ENCODE peak calls at places on chromosomes 16 and 17, in four cellular contexts. P, E, T and L are unnamed samples.

GRCh38 chr17:43517615-43518386 is 28.3 kb downstream of the ETV4 start:
- DNase-seq in E (no peak), P (peak; percentile 17), T (peak; percentile 56), L (peak; percentile 58)

GRCh38 chr17:19486351-19487008 is 47.2 kb upstream of the SLC47A1 start:
- DNase-seq in E (no peak), T (no peak), P (no peak), L (no peak)

GRCh38 chr17:58587713-58588117 is 73.3 kb upstream of the MTMR4 start:
- DNase-seq in P (no peak), T (peak; percentile 29), E (no peak), L (peak; percentile 42)

GRCh38 chr17:59311051-59311468 is 20.4 kb upstream of the YPEL2 start:
- DNase-seq in T (peak; percentile 59), P (no peak), E (no peak), L (peak; percentile 42)

GRCh38 chr17:13642188-13642587 is 40.5 kb upstream of the HS3ST3A1 start:
- DNase-seq in E (no peak), T (peak; percentile 57), P (no peak), L (no peak)

GRCh38 chr16:77613115-77613514 is 109.2 kb upstream of the NUDT7 start:
- DNase-seq in E (no peak), P (no peak), T (no peak), L (no peak)

GRCh38 chr17:58229881-58230280 is 8.5 kb upstream of the LPO start:
- DNase-seq in P (no peak), E (no peak), T (no peak), L (no peak)

GRCh38 chr16:62205459-62205858 is 169.2 kb upstream of the CDH8 start:
- DNase-seq in P (no peak), T (no peak), E (no peak), L (no peak)

GRCh38 chr17:78324391-78325075 is 35.3 kb downstream of the SOCS3 start:
- DNase-seq in E (no peak), T (peak; percentile 91), P (no peak), L (peak; percentile 93)

GRCh38 chr17:17204041-17204591 is 2.0 kb downstream of the PLD6 start:
- DNase-seq in T (no peak), E (no peak), P (no peak), L (no peak)

GRCh38 chr17:1894753-1895339 is 65.0 kb downstream of the RPA1 start:
- DNase-seq in E (no peak), T (no peak), P (no peak), L (no peak)

GRCh38 chr17:1898872-1899271 is 69.1 kb downstream of the RPA1 start:
- DNase-seq in T (no peak), P (no peak), E (no peak), L (no peak)

GRCh38 chr17:1898332-1898731 is 68.5 kb downstream of the RPA1 start:
- DNase-seq in P (no peak), T (no peak), E (no peak), L (no peak)

GRCh38 chr17:1896243-1897163 is 66.7 kb downstream of the RPA1 start:
- DNase-seq in T (no peak), P (no peak), E (no peak), L (no peak)

DNA sequence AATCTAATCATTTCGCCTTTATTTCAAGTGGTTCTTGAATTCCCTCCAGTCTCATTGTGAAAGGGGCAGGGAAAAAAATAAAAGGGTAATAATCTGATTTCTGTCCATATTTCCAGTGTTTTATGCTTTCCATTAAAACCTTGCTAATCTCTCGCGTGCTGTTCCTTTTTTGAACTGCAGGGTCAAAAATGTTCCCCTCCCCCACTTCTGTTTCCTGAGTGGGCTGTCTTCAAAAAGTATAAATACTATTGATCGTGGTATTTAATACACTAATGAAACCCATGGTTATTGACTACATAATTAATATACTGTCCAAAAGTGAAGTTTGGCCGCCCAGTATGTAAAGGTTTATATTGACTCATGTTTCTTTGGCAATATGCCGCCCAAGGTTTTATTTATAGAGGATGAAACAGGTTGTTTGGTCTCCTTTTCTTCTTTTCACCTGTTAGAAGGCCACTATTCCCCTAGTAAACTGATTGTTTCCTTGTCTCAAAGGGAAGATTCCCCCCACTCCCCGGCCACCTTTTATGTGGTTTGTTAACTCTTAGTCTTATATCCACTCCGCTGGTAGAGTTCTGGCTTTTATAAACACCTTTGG is 69.7 kb downstream of the RPA1 start:
- DNase-seq in P (no peak), T (no peak), E (no peak), L (no peak)
- TF ChIP-seq CTCF in P (peak; percentile 25), T (peak; percentile 32), E (no peak), L (no peak)

GRCh38 chr17:48351916-48352332 is 78.1 kb downstream of the SKAP1 start:
- DNase-seq in P (no peak), T (peak; percentile 59), E (no peak), L (peak; percentile 71)
- TF ChIP-seq CTCF in P (peak; percentile 47), T (peak; percentile 73), E (peak; percentile 72), L (peak; percentile 54)

DNA sequence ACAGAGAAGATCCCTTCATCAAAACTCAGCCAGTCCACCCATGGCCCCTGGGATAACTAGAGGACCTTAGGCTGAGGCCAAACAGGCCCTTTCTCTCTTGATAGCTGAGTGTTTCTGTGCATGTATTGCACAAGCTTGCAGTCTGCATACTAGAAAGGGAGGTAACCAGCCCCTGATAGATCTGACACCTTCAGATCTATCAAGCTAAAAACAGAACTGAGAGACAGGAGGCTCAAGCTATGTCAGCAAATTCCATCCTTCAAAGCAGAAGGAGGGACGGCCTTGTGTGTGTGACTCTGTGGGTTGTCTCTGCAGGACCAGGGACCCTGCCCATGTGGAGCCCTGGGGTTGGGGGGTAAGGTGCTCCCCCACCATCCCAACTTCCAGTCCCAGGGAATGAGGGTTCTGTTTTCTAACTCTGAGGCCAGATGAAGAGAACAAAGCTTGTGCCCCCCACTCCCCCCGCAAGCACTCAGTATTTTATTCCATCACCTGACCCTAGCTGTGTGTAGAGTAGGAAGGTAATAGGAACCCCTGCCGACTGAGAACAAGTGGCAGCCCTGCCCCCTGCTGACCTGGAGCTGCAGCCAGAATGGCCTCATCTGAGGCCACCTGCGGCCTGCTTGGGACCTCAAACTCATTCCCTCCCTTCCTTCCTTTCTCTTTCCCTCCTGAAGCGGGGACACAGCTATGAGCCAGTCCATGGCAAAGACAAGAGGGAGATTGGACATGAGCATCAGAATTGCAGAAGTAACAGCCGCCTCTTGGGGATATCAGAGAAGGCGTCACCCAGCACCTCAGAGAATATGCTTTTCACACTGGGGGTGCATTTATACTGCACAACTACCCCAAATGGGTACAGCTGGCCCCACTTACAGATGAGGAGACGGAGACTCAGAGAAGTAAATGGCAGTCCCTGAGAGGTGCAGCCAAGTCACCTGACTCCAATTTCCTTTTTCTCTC is 63.7 kb downstream of the SMPD3 start:
- DNase-seq in P (no peak), E (no peak), T (no peak), L (no peak)
- TF ChIP-seq CTCF in P (no peak), E (no peak), T (no peak), L (no peak)

GRCh38 chr17:47895856-47896671 is at the start of gene SP2:
- DNase-seq in P (peak; percentile 100), T (peak; percentile 100), E (peak; percentile 98), L (peak; percentile 100)
- TF ChIP-seq CTCF in P (no peak), T (no peak), E (no peak), L (no peak)

GRCh38 chr17:62692721-62693431 is 65.4 kb downstream of the MRC2 start:
- DNase-seq in T (peak; percentile 30), P (no peak), E (no peak), L (no peak)
- TF ChIP-seq CTCF in T (peak; percentile 58), P (peak; percentile 57), E (peak; percentile 26), L (peak; percentile 66)

DNA sequence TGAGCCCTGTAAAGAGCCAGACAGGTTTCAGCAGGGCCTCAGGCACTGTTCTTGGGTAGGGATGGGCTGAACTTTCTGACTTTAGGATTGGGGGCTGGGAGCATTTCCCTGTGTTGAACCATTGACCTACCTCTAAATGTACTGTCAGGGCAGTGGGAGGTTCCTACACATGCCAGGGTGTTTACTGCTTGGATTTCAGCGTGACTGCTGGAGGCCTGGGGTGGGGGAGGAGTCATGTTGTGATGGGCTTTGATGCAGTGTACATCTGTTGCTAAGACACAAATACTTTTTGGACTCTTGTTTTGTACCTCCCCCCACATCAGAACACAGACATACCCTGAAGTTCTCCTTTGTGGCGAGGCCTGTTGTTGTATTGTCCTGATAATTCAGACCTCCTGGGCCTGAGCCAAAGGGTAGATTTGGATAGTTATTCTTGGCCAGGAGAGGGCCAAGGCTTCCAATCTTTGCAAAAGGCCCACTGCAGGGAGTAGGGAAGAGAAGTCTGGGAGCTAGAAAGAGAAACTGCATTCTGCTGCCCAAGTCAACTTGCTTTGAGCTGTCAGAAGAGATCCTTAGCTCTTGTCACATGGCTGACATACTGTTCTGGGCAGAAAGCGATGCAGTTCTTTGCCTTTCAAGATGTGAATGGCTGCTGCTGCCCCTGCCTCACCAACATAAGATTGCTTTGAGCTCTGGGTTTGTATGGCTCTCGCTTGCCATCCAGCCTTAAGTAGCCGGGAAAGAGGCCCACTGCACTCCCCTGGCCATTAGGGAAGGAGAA is 3.7 kb downstream of the NFE2L1 start:
- DNase-seq in E (no peak), P (peak; percentile 57), T (peak; percentile 92), L (peak; percentile 96)
- TF ChIP-seq CTCF in E (no peak), P (peak; percentile 33), T (no peak), L (no peak)

GRCh38 chr16:81318711-81319110 is 3.9 kb downstream of the GAN start:
- DNase-seq in P (no peak), E (no peak), T (no peak), L (no peak)
- TF ChIP-seq CTCF in P (no peak), E (no peak), T (no peak), L (no peak)

GRCh38 chr17:2041561-2042354 is at the start of gene OVCA2:
- DNase-seq in T (peak; percentile 89), E (peak; percentile 55), P (peak; percentile 65), L (peak; percentile 95)

GRCh38 chr17:2043785-2044184 is 2.0 kb downstream of the OVCA2 start:
- DNase-seq in T (peak; percentile 88), E (no peak), P (no peak), L (peak; percentile 44)

GRCh38 chr17:2040942-2041560 is 771 bp upstream of the OVCA2 start:
- DNase-seq in T (no peak), P (no peak), E (no peak), L (no peak)

GRCh38 chr17:2044263-2044894 is 2.6 kb downstream of the OVCA2 start:
- DNase-seq in E (no peak), P (no peak), T (no peak), L (no peak)

DNA sequence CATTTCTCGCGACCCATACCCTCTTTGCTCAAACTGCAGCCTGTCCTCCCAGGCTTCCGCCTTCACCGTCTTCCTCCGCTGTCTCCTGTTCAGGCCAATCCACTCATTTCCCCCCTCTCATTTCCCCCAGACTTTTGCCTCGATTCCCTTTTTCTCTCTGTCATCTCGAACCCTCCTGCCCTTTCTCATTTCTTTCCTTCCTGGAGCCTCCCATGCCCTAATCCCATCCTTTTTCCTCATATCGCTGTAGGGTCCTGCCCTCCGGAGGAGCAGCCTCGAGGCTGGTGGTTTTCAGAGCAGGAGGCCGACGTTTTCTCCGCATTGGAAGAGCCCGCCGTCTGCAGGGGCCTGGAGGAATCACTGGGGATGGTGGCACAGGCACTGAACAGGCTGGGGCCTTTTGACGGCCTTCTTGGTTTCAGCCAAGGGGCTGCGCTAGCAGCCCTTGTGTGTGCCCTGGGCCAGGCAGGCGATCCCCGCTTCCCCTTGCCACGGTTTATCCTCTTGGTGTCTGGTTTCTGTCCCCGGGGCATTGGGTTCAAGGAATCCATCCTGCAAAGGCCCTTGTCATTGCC is 620 bp downstream of the OVCA2 start:
- DNase-seq in T (no peak), E (no peak), P (no peak), L (peak; percentile 46)
- TF ChIP-seq CTCF in T (peak; percentile 40), E (no peak), P (peak; percentile 53), L (peak; percentile 58)